ENCODE peak calls at places on chromosomes 4 and X, in six cellular contexts. M is HT-29; B is activated T-helper 1 cell treated with anti-CD3 and anti-CD28 coated beads, Interleukin-2, amount 50 U/mL, for 16 hours; L is NCI-H2081; U is IMR-90; O is NCI-H1417. R is an unnamed sample.

GRCh38 chrX:65528705-65529340 is 5.8 kb downstream of the LAS1L start:
- DNase-seq in O (peak), B (peak), L (peak), M (peak), U (peak), R (peak)

GRCh38 chrX:23732704-23733103 is 10.4 kb downstream of the ACOT9 start:
- DNase-seq in M (no peak), U (no peak), L (no peak), O (no peak), B (no peak), R (no peak)

GRCh38 chr4:7879127-7879526 is 60.5 kb downstream of the AFAP1 start:
- DNase-seq in U (no peak), M (no peak), L (no peak), B (no peak), O (no peak), R (no peak)

GRCh38 chr4:42656986-42657792 is at the start of gene ATP8A1:
- DNase-seq in O (peak), U (peak), B (peak), M (peak), L (peak), R (peak)

GRCh38 chr4:10164877-10165283 is 48.3 kb upstream of the WDR1 start:
- DNase-seq in B (no peak), L (peak), O (peak), M (peak), U (peak), R (peak)

GRCh38 chr4:83212041-83212851 is 72.4 kb downstream of the COQ2 start:
- DNase-seq in L (peak), B (peak), M (peak), O (peak), U (no peak), R (peak)

GRCh38 chr4:73883306-73883705 is 14.1 kb downstream of the CXCL1 start:
- DNase-seq in B (no peak), U (peak), O (no peak), M (no peak), L (no peak), R (no peak)

GRCh38 chr4:148986951-148987350 is 544.7 kb upstream of the NR3C2 start:
- DNase-seq in U (no peak), O (no peak), M (peak), L (no peak), B (no peak), R (peak)

GRCh38 chr4:130141651-130142050 is 1045.7 kb downstream of the C4orf33 start:
- DNase-seq in B (no peak), U (no peak), M (no peak), O (no peak), L (no peak), R (no peak)

GRCh38 chr4:106325800-106326199 is 9.4 kb downstream of the AIMP1 start:
- DNase-seq in M (no peak), B (no peak), L (no peak), O (no peak), U (no peak), R (no peak)

GRCh38 chr4:37661643-37662221 is 24.4 kb downstream of the RELL1 start:
- DNase-seq in U (peak), B (no peak), M (no peak), O (no peak), L (no peak), R (no peak)

GRCh38 chr4:54484361-54484760 is 173.4 kb upstream of the KIT start:
- DNase-seq in U (no peak), L (peak), O (peak), B (no peak), M (no peak), R (no peak)

GRCh38 chr4:160835789-160836188 is 1328.0 kb downstream of the FSTL5 start:
- DNase-seq in O (no peak), L (no peak), M (peak), U (no peak), B (no peak), R (peak)

GRCh38 chrX:133415276-133416105 is at the start of gene GPC4:
- DNase-seq in B (no peak), L (peak), O (peak), U (no peak), M (peak), R (peak)

GRCh38 chr4:80125252-80126177 is 52.5 kb upstream of the ANTXR2 start:
- DNase-seq in U (peak), L (no peak), M (peak), B (peak), O (peak), R (peak)

GRCh38 chr4:80142396-80143304 is 54.7 kb upstream of the PRDM8 start:
- DNase-seq in B (no peak), M (peak), U (no peak), O (no peak), L (no peak), R (no peak)

GRCh38 chr4:80309301-80310004 is 26.1 kb upstream of the CFAP299 start:
- DNase-seq in O (no peak), B (no peak), U (peak), M (no peak), L (no peak), R (no peak)

GRCh38 chr4:141457653-141458052 is 178.7 kb upstream of the IL15 start:
- DNase-seq in M (no peak), U (no peak), L (no peak), O (no peak), B (no peak), R (no peak)

GRCh38 chr4:7197910-7198309 is 5.6 kb downstream of the SORCS2 start:
- DNase-seq in B (no peak), O (peak), M (no peak), L (no peak), U (no peak), R (no peak)

GRCh38 chr4:99301376-99302164 is 10.8 kb upstream of the ADH1A start:
- DNase-seq in L (no peak), B (no peak), M (no peak), U (peak), O (no peak), R (no peak)

GRCh38 chrX:118941147-118941546 is 33.3 kb upstream of the LONRF3 start:
- DNase-seq in M (no peak), L (no peak), O (no peak), B (no peak), U (no peak), R (no peak)

GRCh38 chr4:185734214-185734613 is 77.8 kb downstream of the SORBS2 start:
- DNase-seq in M (no peak), U (no peak), L (no peak), O (no peak), B (no peak), R (no peak)

GRCh38 chr4:55358668-55359067 is 12.6 kb downstream of the SRD5A3 start:
- DNase-seq in M (peak), B (no peak), O (no peak), U (peak), L (no peak), R (no peak)

GRCh38 chrX:11666180-11666579 is 460 bp upstream of the ARHGAP6 start:
- DNase-seq in U (no peak), O (peak), L (no peak), B (no peak), M (no peak), R (no peak)

GRCh38 chrX:21354725-21355124 is 19.5 kb upstream of the CNKSR2 start:
- DNase-seq in M (peak), U (no peak), L (no peak), O (peak), B (no peak), R (no peak)

GRCh38 chr4:161696957-161697356 is 466.8 kb downstream of the FSTL5 start:
- DNase-seq in U (no peak), L (no peak), M (no peak), O (no peak), B (no peak), R (no peak)

GRCh38 chrX:18995216-18995615 is 11.3 kb upstream of the PHKA2 start:
- DNase-seq in L (no peak), U (peak), O (no peak), B (no peak), M (no peak), R (no peak)

GRCh38 chrX:72247206-72247944 is 8.5 kb upstream of the ERCC6L start:
- DNase-seq in O (peak), U (peak), M (peak), B (no peak), L (no peak), R (peak)

R was measured in Calu3.